ENCODE peak calls at places on chromosomes 3 and 15, in five cellular contexts. D is lower lobe of right lung, L is foreskin fibroblast, I is CD14-positive monocyte, V is lung. K is an unnamed sample.

GRCh38 chr3:54232618-54233017 is 110.3 kb downstream of the CACNA2D3 start:
- DNase-seq in D (no peak), L (no peak), I (no peak), V (no peak), K (peak)

GRCh38 chr15:77569647-77570186 is 63.0 kb downstream of the LINGO1 start:
- DNase-seq in D (no peak), L (no peak), I (no peak), V (no peak), K (no peak)

GRCh38 chr3:141413387-141414140 is 45.3 kb downstream of the ZBTB38 start:
- DNase-seq in D (no peak), L (no peak), I (no peak), V (no peak), K (no peak)

GRCh38 chr3:14598143-14598569 is 53.4 kb upstream of the CCDC174 start:
- DNase-seq in D (no peak), L (peak), I (no peak), V (no peak), K (no peak)

GRCh38 chr15:61049934-61050333 is 179.2 kb downstream of the RORA start:
- DNase-seq in D (no peak), L (no peak), I (no peak), V (no peak), K (no peak)

GRCh38 chr3:126390201-126390600 is 4.5 kb upstream of the CFAP100 start:
- DNase-seq in D (no peak), L (no peak), I (no peak), V (no peak), K (no peak)

GRCh38 chr3:160091441-160091840 is 102.8 kb downstream of the IL12A start:
- DNase-seq in D (no peak), L (no peak), I (no peak), V (no peak), K (no peak)

GRCh38 chr15:53256043-53256442 is 465.9 kb upstream of the ONECUT1 start:
- DNase-seq in D (no peak), L (no peak), I (no peak), V (no peak), K (no peak)

GRCh38 chr15:91710072-91710471 is 143.4 kb upstream of the SLCO3A1 start:
- DNase-seq in D (no peak), L (no peak), I (no peak), V (no peak), K (no peak)

GRCh38 chr3:134463676-134464611 is 21.8 kb downstream of the ANAPC13 start:
- DNase-seq in D (no peak), L (peak), I (no peak), V (peak), K (peak)

GRCh38 chr3:113273011-113273410 is 61.7 kb downstream of the BOC start:
- DNase-seq in D (no peak), L (no peak), I (no peak), V (no peak), K (no peak)

GRCh38 chr3:114519415-114519814 is 225.6 kb downstream of the TIGIT start:
- DNase-seq in D (peak), L (no peak), I (no peak), V (peak), K (no peak)

GRCh38 chr3:111904376-111905241 is 45.5 kb downstream of the PHLDB2 start:
- DNase-seq in D (no peak), L (peak), I (no peak), V (no peak), K (no peak)

GRCh38 chr15:81268881-81269601 is 54.9 kb downstream of the STARD5 start:
- DNase-seq in D (no peak), L (no peak), I (no peak), V (no peak), K (no peak)

GRCh38 chr15:75313116-75313845 is 22.6 kb upstream of the COMMD4 start:
- DNase-seq in D (no peak), L (no peak), I (no peak), V (no peak), K (no peak)

GRCh38 chr15:75306188-75306587 is 23.6 kb downstream of the GOLGA6D start:
- DNase-seq in D (no peak), L (no peak), I (no peak), V (no peak), K (no peak)

GRCh38 chr15:75309711-75310110 is 26.2 kb upstream of the COMMD4 start:
- DNase-seq in D (no peak), L (peak), I (no peak), V (no peak), K (no peak)

GRCh38 chr15:75302318-75302717 is 19.7 kb downstream of the GOLGA6D start:
- DNase-seq in D (no peak), L (no peak), I (no peak), V (no peak), K (no peak)

GRCh38 chr15:75307778-75308390 is 25.2 kb downstream of the GOLGA6D start:
- DNase-seq in D (no peak), L (peak), I (no peak), V (peak), K (peak)
- TF ChIP-seq CTCF in D (peak), L (peak), I (peak), V (no peak), K (peak)

GRCh38 chr3:138833908-138834358 is 795 bp downstream of the PIK3CB start:
- DNase-seq in D (no peak), L (peak), I (no peak), V (no peak), K (no peak)

GRCh38 chr3:138829886-138830510 is 4.7 kb downstream of the PIK3CB start:
- DNase-seq in D (no peak), L (no peak), I (no peak), V (no peak), K (no peak)

GRCh38 chr3:138829097-138829496 is 5.6 kb downstream of the PIK3CB start:
- DNase-seq in D (no peak), L (no peak), I (no peak), V (no peak), K (no peak)

GRCh38 chr3:138835177-138835757 is 539 bp upstream of the PIK3CB start:
- DNase-seq in D (no peak), L (no peak), I (no peak), V (no peak), K (peak)

DNA sequence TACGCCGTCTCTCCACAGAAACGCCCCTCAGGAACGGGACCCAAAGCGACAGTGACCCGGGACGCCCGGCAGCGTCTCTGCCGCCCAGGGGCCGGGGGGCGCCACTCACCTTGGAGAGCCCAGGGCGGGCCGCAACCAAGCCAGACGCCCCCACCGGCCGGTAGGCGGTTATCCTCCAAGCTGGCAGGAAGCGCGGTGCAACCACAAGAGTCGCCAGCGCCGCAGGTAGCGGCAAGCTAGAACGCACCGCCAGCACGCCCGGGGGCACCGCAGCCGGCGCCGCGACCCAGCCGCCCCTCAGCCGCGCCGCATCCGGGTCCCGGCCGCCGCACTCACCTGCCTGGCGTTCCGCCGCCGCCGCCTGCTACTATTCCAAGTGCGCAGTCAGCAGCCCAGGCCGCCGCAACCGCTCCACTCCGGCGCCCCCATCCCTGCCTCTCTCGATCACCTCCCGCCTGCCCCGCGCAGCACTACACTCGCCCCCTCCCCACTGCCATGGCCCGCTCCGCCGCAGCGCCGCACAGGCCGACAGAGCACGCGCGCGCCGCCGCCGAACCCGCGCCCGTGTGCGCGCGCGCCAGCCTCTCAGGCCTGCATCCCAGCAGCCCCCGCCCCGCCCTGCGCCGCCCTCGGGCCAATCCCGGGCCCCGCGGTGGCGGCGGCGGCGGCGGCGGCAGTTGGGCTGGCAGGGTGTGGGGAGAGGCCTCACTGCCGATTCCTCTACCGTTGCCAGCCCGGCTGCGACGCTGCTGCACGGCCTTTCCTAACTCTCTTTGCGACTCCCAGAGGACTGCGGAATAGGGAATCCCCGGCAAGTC is at the start of gene PIK3CB:
- DNase-seq in D (peak), L (peak), I (peak), V (peak), K (peak)
- TF ChIP-seq CTCF in D (peak), L (no peak), I (peak), V (no peak), K (peak)

GRCh38 chr3:50146316-50146901 is 8.7 kb upstream of the SEMA3F start:
- DNase-seq in D (no peak), L (no peak), I (no peak), V (no peak), K (no peak)
- TF ChIP-seq CTCF in D (no peak), L (no peak), I (no peak), V (no peak), K (no peak)

GRCh38 chr15:62912808-62913207 is 129.7 kb upstream of the TPM1 start:
- DNase-seq in D (no peak), L (no peak), I (no peak), V (no peak), K (no peak)
- TF ChIP-seq CTCF in D (no peak), L (no peak), I (no peak), V (no peak), K (no peak)

GRCh38 chr3:10709110-10709781 is 106.8 kb upstream of the SLC6A11 start:
- DNase-seq in D (no peak), L (no peak), I (peak), V (no peak), K (no peak)
- TF ChIP-seq CTCF in D (no peak), L (no peak), I (no peak), V (no peak), K (no peak)

GRCh38 chr15:31367730-31368344 is 41.2 kb downstream of the KLF13 start:
- DNase-seq in D (peak), L (no peak), I (no peak), V (no peak), K (no peak)

GRCh38 chr15:31365032-31365654 is 38.5 kb downstream of the KLF13 start:
- DNase-seq in D (no peak), L (no peak), I (no peak), V (no peak), K (no peak)

GRCh38 chr15:31365655-31366127 is 39.1 kb downstream of the KLF13 start:
- DNase-seq in D (peak), L (peak), I (peak), V (peak), K (peak)

GRCh38 chr15:31367021-31367729 is 40.5 kb downstream of the KLF13 start:
- DNase-seq in D (peak), L (no peak), I (no peak), V (no peak), K (no peak)

GRCh38 chr15:31366169-31366734 is 39.6 kb downstream of the KLF13 start:
- DNase-seq in D (peak), L (no peak), I (no peak), V (no peak), K (peak)
- TF ChIP-seq CTCF in D (no peak), L (no peak), I (peak), V (no peak), K (no peak)

GRCh38 chr15:40939909-40940801 is 11.0 kb downstream of the DLL4 start:
- DNase-seq in D (no peak), L (no peak), I (no peak), V (no peak), K (no peak)

GRCh38 chr15:40941078-40941527 is 12.0 kb downstream of the DLL4 start:
- DNase-seq in D (no peak), L (no peak), I (no peak), V (no peak), K (no peak)

GRCh38 chr15:40942337-40942854 is 10.9 kb upstream of the CHAC1 start:
- DNase-seq in D (no peak), L (no peak), I (no peak), V (no peak), K (no peak)

GRCh38 chr15:40942865-40943264 is 10.4 kb upstream of the CHAC1 start:
- DNase-seq in D (no peak), L (no peak), I (no peak), V (peak), K (no peak)

DNA sequence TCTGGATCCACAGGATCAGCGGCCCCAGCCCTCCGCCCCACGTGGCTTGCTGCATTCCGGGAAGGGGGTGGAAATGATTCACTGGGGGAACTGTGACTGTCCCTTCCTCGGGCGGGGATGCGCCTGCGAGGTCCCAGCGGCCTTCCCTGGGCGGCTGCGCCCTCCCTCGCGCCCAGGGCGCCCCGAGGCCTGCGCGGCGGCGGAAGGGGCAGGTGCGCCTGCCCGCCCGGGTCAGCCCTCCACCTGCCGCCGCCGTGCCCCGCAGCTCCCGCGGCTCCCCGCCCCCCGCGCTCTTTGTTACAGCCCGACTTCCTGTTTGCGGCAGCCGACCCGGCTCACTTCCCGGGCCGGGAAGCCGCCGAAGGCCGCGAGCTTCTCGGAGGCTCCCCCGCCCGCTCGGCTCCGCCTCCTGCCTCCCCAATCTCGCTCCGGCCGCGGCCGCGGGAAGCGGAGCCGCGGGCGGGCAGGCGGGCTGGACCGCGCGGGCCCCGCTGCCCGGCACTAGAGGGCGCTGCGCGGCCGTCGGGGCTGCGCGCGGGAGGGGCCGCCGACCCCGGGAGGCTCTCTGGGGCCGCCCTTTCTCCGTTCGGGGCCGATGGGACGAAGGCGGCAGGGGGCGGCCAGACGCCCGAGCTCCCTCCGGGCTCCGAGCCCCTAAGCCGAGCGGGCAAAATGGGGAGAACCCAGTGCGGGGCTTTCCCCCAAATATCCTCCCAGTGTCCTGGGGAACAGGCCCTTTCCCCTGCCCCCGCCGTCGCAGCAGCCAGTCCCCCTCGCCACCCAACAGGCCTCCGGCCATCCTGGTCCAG is 11.5 kb upstream of the CHAC1 start:
- DNase-seq in D (peak), L (peak), I (peak), V (peak), K (peak)
- TF ChIP-seq CTCF in D (peak), L (peak), I (peak), V (peak), K (no peak)

DNA sequence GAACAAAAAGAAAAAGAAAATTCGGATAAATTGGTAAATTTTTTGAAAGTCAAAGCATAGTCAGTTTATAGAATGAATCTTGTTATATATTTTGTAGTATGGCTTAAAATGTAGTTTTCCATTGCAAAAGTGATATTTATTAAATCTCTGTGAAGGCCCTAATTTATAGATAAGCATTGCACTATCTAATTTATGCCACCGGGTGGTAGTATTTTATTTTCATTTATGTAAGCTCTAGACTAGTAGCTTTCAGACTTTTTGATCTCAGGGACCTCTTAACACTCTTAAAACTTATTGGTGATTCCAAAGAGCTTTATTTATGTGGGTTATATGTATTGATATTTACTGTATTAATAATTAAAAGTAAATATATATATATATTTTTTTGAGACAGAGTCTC is 133.9 kb upstream of the LRRFIP2 start:
- DNase-seq in D (no peak), L (no peak), I (no peak), V (no peak), K (no peak)
- TF ChIP-seq CTCF in D (peak), L (peak), I (peak), V (no peak), K (peak)

DNA sequence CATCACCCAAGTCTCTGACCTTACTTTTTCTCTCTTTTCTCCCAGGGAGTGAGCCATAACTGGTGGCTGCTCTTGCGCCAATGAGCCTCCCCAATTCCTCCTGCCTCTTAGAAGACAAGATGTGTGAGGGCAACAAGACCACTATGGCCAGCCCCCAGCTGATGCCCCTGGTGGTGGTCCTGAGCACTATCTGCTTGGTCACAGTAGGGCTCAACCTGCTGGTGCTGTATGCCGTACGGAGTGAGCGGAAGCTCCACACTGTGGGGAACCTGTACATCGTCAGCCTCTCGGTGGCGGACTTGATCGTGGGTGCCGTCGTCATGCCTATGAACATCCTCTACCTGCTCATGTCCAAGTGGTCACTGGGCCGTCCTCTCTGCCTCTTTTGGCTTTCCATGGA is 13.2 kb upstream of the ATG7 start:
- DNase-seq in D (no peak), L (no peak), I (no peak), V (no peak), K (no peak)
- TF ChIP-seq CTCF in D (no peak), L (no peak), I (no peak), V (no peak), K (no peak)

K was measured in colonic mucosa.